ENCODE peak calls at places on chromosomes 1 and 21, in four cellular contexts. C is colonic mucosa, A is thoracic aorta, H is body of pancreas. V is an unnamed sample.

GRCh38 chr1:167273027-167273800 is 52.5 kb downstream of the POU2F1 start:
- DNase-seq in C (no peak), A (no peak), H (no peak), V (no peak)

GRCh38 chr1:56803561-56804156 is 15.5 kb downstream of the FYB2 start:
- DNase-seq in A (no peak), C (peak; percentile 61), H (peak; percentile 57), V (peak; percentile 77)

GRCh38 chr21:39189857-39190604 is 6.8 kb upstream of the PSMG1 start:
- DNase-seq in H (no peak), A (no peak), C (no peak), V (no peak)

GRCh38 chr1:239998312-239998649 is 93.4 kb upstream of the FMN2 start:
- DNase-seq in A (no peak), H (no peak), C (no peak), V (no peak)

GRCh38 chr21:39386194-39386593 is 37.3 kb upstream of the HMGN1 start:
- DNase-seq in H (peak; percentile 60), A (no peak), C (peak; percentile 33), V (peak; percentile 59)

GRCh38 chr1:205071801-205072200 is 12.5 kb downstream of the TMEM81 start:
- DNase-seq in A (no peak), H (no peak), C (no peak), V (no peak)

GRCh38 chr1:179126338-179127060 is 44.6 kb downstream of the TOR3A start:
- DNase-seq in H (peak; percentile 49), A (peak; percentile 38), C (no peak), V (no peak)

GRCh38 chr1:91278754-91279153 is 125.9 kb downstream of the HFM1 start:
- DNase-seq in A (no peak), C (no peak), H (no peak), V (no peak)

GRCh38 chr1:28050746-28051145 is 37.7 kb downstream of the EYA3 start:
- DNase-seq in H (no peak), C (no peak), A (no peak), V (no peak)

GRCh38 chr1:200487650-200488049 is 77.8 kb upstream of the ZNF281 start:
- DNase-seq in A (no peak), H (no peak), C (no peak), V (no peak)

GRCh38 chr1:174966000-174966572 is 33.7 kb upstream of the CACYBP start:
- DNase-seq in C (no peak), H (no peak), A (no peak), V (no peak)

GRCh38 chr1:174967845-174968705 is 31.7 kb upstream of the CACYBP start:
- DNase-seq in A (no peak), H (no peak), C (no peak), V (no peak)

GRCh38 chr1:174971466-174971865 is 28.3 kb upstream of the CACYBP start:
- DNase-seq in H (no peak), A (no peak), C (no peak), V (no peak)

GRCh38 chr1:174969977-174970376 is 29.8 kb upstream of the CACYBP start:
- DNase-seq in H (no peak), A (no peak), C (no peak), V (no peak)

GRCh38 chr1:174968750-174969244 is 30.9 kb upstream of the CACYBP start:
- DNase-seq in A (no peak), H (no peak), C (no peak), V (no peak)
- H3K4me1 ChIP-seq in A (peaks cover 32% of the 10 kb centered on the region), H (peaks cover 35% of the 10 kb centered on the region), C (peaks cover 12% of the 10 kb centered on the region), V (peaks cover 46% of the 10 kb centered on the region)

GRCh38 chr1:92953491-92953890 is 7.8 kb downstream of the DIPK1A start:
- DNase-seq in A (no peak), H (no peak), C (no peak), V (no peak)

GRCh38 chr1:92949937-92950817 is 11.1 kb downstream of the DIPK1A start:
- DNase-seq in A (no peak), H (no peak), C (no peak), V (no peak)

GRCh38 chr1:92952714-92953113 is 8.5 kb downstream of the DIPK1A start:
- DNase-seq in H (no peak), C (no peak), A (no peak), V (no peak)

GRCh38 chr1:92948071-92948470 is 13.2 kb downstream of the DIPK1A start:
- DNase-seq in A (no peak), H (no peak), C (no peak), V (no peak)

GRCh38 chr1:92951141-92951582 is 10.1 kb downstream of the DIPK1A start:
- DNase-seq in A (no peak), H (peak; percentile 18), C (peak; percentile 69), V (peak; percentile 69)
- H3K4me3 ChIP-seq in A (peak overlapping the region; percentile 32), H (no peak overlapping the region), C (no peak overlapping the region), V (no peak overlapping the region)

DNA sequence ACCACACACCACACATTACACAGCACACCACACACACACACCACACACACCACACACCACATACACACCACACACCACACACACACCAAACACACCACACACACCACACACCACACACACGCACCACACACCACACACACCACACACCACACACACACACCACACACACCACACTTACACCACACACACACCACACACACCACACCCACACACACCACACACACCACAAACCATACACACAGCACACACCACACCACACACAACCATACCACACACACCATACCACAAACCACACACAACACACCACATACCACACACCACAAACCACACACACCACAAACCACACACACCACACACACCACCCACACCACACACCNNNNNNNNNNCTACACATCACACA is 40.9 kb upstream of the SIK1 start:
- DNase-seq in C (peak; percentile 7), H (no peak), A (no peak), V (peak; percentile 7)
- H3K4me1 ChIP-seq in C (no peaks in the 10 kb centered on the region), H (no peaks in the 10 kb centered on the region), A (no peaks in the 10 kb centered on the region), V (no peaks in the 10 kb centered on the region)

GRCh38 chr1:202086579-202087350 is 36.0 kb upstream of the GPR37L1 start:
- DNase-seq in H (no peak), C (peak; percentile 95), A (no peak), V (peak; percentile 90)
- H3K4me3 ChIP-seq in H (no peak overlapping the region), C (no peak overlapping the region), A (no peak overlapping the region), V (no peak overlapping the region)

GRCh38 chr1:107806902-107807301 is 158.1 kb downstream of the VAV3 start:
- DNase-seq in A (no peak), C (no peak), H (no peak), V (no peak)
- H3K4me1 ChIP-seq in A (no peaks in the 10 kb centered on the region), C (no peaks in the 10 kb centered on the region), H (no peaks in the 10 kb centered on the region), V (no peaks in the 10 kb centered on the region)

DNA sequence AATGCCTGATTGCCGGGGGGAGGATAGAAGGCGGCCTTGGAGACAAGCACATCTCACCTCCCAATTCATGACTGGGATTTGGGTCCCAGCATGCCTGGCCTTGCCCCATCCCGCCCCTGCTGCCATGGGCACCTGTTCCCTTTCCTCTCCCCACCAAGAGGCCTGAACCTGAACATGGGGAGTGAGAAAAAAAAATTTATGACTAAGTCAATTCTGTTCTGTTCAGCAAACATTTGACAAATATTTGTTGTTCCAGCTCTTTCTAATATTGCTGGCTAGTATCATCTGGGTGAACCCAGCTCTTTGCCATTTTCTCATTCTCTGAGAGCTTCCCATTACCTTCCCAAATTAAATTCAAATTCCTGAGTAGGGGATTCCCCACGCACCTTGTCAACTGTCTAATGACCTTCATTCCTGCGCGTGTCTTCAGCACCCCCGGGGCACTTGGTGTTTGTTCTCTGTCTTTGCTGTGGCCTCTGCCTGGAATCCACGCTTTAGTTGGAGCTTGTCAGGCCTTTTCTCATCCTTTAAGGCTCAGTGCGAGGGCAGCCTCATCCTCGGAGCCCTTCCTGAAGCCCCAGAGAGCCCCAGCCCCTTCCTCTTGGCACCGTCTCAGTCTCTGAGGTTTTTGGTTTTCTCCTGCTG is 42.7 kb downstream of the ARHGEF10L start:
- DNase-seq in C (no peak), A (no peak), H (peak; percentile 53), V (no peak)
- H3K4me3 ChIP-seq in C (no peak overlapping the region), A (no peak overlapping the region), H (no peak overlapping the region), V (no peak overlapping the region)

GRCh38 chr1:59144959-59145358 is 151.9 kb upstream of the FGGY start:
- DNase-seq in C (no peak), H (no peak), A (no peak), V (no peak)
- H3K4me1 ChIP-seq in C (no peaks in the 10 kb centered on the region), H (peaks cover 17% of the 10 kb centered on the region), A (peaks cover 19% of the 10 kb centered on the region), V (no peaks in the 10 kb centered on the region)